ENCODE peak calls at places on chromosome 20, in ten cellular contexts. O is upper lobe of right lung, A is tibial nerve, S is tibial artery, F is psoas muscle, Z is fibroblast of lung, M is Peyer's patch, J is upper lobe of left lung, I is endodermal cell, X is AG04450. K is an unnamed sample. For H3K9me3, the result is how much of the 10 kb centered on the place peaks cover.

GRCh38 chr20:23189854-23190253 is 103.7 kb upstream of the CD93 start:
- DNase-seq in X (no peak), Z (no peak), J (no peak), A (no peak), O (no peak), S (no peak), I (no peak), M (no peak), F (no peak), K (no peak)

GRCh38 chr20:52481443-52481842 is 289.9 kb upstream of the ZFP64 start:
- DNase-seq in X (no peak), A (no peak), F (no peak), J (no peak), I (no peak), S (no peak), O (no peak), Z (no peak), M (no peak), K (no peak)

GRCh38 chr20:63457737-63458136 is 14.7 kb downstream of the KCNQ2 start:
- DNase-seq in X (no peak), M (no peak), O (no peak), I (no peak), A (no peak), S (no peak), F (no peak), J (no peak), Z (peak), K (no peak)

GRCh38 chr20:40494238-40494637 is 194.8 kb downstream of the MAFB start:
- DNase-seq in F (peak), O (no peak), Z (no peak), A (no peak), J (peak), S (peak), X (no peak), I (no peak), M (peak), K (no peak)

GRCh38 chr20:25672659-25673058 is 24.0 kb downstream of the ZNF337 start:
- DNase-seq in J (no peak), X (no peak), O (no peak), I (no peak), A (no peak), M (no peak), Z (no peak), F (no peak), S (no peak), K (no peak)

GRCh38 chr20:45918182-45918737 is 6.3 kb upstream of the PLTP start:
- DNase-seq in X (no peak), A (no peak), J (no peak), S (no peak), M (no peak), I (no peak), O (no peak), F (no peak), Z (peak), K (no peak)

GRCh38 chr20:64106435-64106961 is 867 bp downstream of the NPBWR2 start:
- DNase-seq in J (peak), M (peak), A (no peak), O (peak), X (no peak), S (no peak), Z (no peak), F (peak), I (peak), K (no peak)

GRCh38 chr20:46588532-46589509 is 38.4 kb upstream of the OCSTAMP start:
- DNase-seq in I (no peak), M (no peak), O (no peak), X (no peak), J (no peak), F (no peak), Z (no peak), A (no peak), S (no peak), K (no peak)

GRCh38 chr20:14009206-14009605 is 13.9 kb downstream of the MACROD2 start:
- DNase-seq in M (no peak), F (no peak), O (no peak), A (no peak), Z (no peak), S (no peak), I (no peak), J (no peak), X (no peak), K (no peak)

GRCh38 chr20:2754426-2754825 is 46.0 kb downstream of the CPXM1 start:
- DNase-seq in I (no peak), O (no peak), F (no peak), S (no peak), X (no peak), Z (no peak), M (no peak), A (no peak), J (no peak), K (no peak)

GRCh38 chr20:32436142-32436861 is 78.2 kb downstream of the ASXL1 start:
- DNase-seq in I (peak), M (no peak), J (no peak), F (no peak), S (no peak), A (no peak), X (no peak), O (no peak), Z (no peak), K (no peak)

GRCh38 chr20:57211949-57212889 is 54.2 kb downstream of the BMP7 start:
- DNase-seq in S (peak), J (no peak), Z (peak), A (peak), I (peak), O (no peak), M (peak), X (peak), F (peak), K (no peak)

GRCh38 chr20:38115205-38115604 is 49.9 kb downstream of the TGM2 start:
- DNase-seq in J (no peak), Z (no peak), M (peak), X (no peak), I (peak), A (no peak), S (no peak), F (no peak), O (no peak), K (no peak)
- TF ChIP-seq CTCF in J (no peak), Z (no peak), M (peak), X (peak), I (peak), A (no peak), S (no peak), F (no peak), O (no peak), K (no peak)

GRCh38 chr20:58536289-58536688 is 21.1 kb upstream of the APCDD1L start:
- DNase-seq in M (no peak), S (no peak), O (no peak), F (no peak), A (no peak), J (no peak), X (no peak), Z (no peak), I (peak), K (no peak)

GRCh38 chr20:58531063-58531462 is 15.9 kb upstream of the APCDD1L start:
- DNase-seq in I (no peak), X (no peak), Z (no peak), J (no peak), F (no peak), M (no peak), S (no peak), O (no peak), A (no peak), K (no peak)

GRCh38 chr20:58528412-58528811 is 13.2 kb upstream of the APCDD1L start:
- DNase-seq in O (no peak), I (no peak), A (no peak), Z (no peak), S (no peak), J (no peak), X (no peak), M (no peak), F (no peak), K (no peak)

GRCh38 chr20:58526411-58526810 is 11.2 kb upstream of the APCDD1L start:
- DNase-seq in S (no peak), J (no peak), Z (no peak), M (no peak), A (no peak), O (no peak), X (no peak), F (no peak), I (no peak), K (no peak)

DNA sequence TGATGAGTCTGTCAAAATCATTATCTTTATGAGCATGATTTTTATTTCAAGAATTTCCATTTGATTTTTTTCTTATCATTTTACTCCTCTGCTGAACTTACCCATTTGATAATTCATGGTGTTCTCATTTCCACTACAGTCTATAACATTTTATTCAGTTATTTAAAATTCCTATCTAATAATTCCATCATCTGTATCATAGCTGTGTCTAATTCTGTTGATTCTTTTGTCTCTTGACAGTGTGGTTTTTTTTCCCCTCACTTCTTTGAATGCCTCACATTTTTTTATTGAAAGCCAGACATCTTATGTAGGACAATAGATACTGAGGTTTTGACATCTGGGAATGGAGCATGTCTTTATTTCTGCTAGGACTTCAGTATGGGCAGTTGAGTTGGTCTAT is 16.5 kb upstream of the APCDD1L start:
- DNase-seq in A (no peak), J (no peak), O (no peak), S (no peak), X (no peak), F (no peak), I (no peak), M (no peak), Z (no peak), K (no peak)
- H3K9me3 ChIP-seq in A (under half), J (under half), O (under half), S (under half), X (under half), F (under half), I (half or more), M (under half), Z (under half), K (under half)

GRCh38 chr20:62209850-62210495 is 10.1 kb downstream of the HRH3 start:
- DNase-seq in A (no peak), J (no peak), M (no peak), I (no peak), X (no peak), O (no peak), F (no peak), S (no peak), Z (no peak), K (no peak)

GRCh38 chr20:62208061-62208804 is 11.8 kb downstream of the HRH3 start:
- DNase-seq in O (no peak), S (no peak), X (no peak), Z (no peak), J (no peak), M (no peak), A (no peak), F (no peak), I (no peak), K (no peak)

GRCh38 chr20:62211216-62211615 is 8.9 kb downstream of the HRH3 start:
- DNase-seq in J (no peak), O (no peak), A (no peak), F (no peak), X (no peak), Z (no peak), M (no peak), S (no peak), I (no peak), K (no peak)

GRCh38 chr20:62210496-62210855 is 9.6 kb downstream of the HRH3 start:
- DNase-seq in A (no peak), X (no peak), M (no peak), J (no peak), Z (no peak), O (no peak), F (no peak), I (no peak), S (no peak), K (no peak)

GRCh38 chr20:62208805-62209755 is 11.0 kb downstream of the HRH3 start:
- DNase-seq in M (no peak), F (peak), O (no peak), Z (no peak), J (no peak), S (no peak), A (no peak), I (peak), X (no peak), K (no peak)
- TF ChIP-seq CTCF in M (no peak), F (peak), O (no peak), Z (no peak), J (no peak), S (no peak), A (no peak), I (peak), X (no peak), K (no peak)

GRCh38 chr20:56175884-56176283 is 72.6 kb upstream of the MC3R start:
- DNase-seq in Z (no peak), I (no peak), A (no peak), M (no peak), X (no peak), F (no peak), J (no peak), S (no peak), O (no peak), K (no peak)
- H3K9me3 ChIP-seq in Z (under half), I (half or more), A (under half), M (under half), X (under half), F (under half), J (under half), S (under half), O (under half), K (under half)

GRCh38 chr20:12966468-12967085 is 42.2 kb upstream of the SPTLC3 start:
- DNase-seq in X (peak), Z (peak), M (no peak), S (no peak), J (no peak), O (no peak), I (no peak), F (no peak), A (no peak), K (no peak)

GRCh38 chr20:12968472-12968871 is 40.3 kb upstream of the SPTLC3 start:
- DNase-seq in Z (no peak), I (no peak), M (no peak), F (no peak), J (no peak), A (no peak), O (no peak), X (no peak), S (no peak), K (no peak)

GRCh38 chr20:12969071-12969669 is 39.6 kb upstream of the SPTLC3 start:
- DNase-seq in A (no peak), I (no peak), F (no peak), M (no peak), J (no peak), X (no peak), O (no peak), S (no peak), Z (no peak), K (no peak)

GRCh38 chr20:12967932-12968331 is 40.8 kb upstream of the SPTLC3 start:
- DNase-seq in S (no peak), J (no peak), X (no peak), Z (no peak), A (no peak), F (no peak), I (no peak), O (no peak), M (no peak), K (no peak)

GRCh38 chr20:12970372-12970821 is 38.4 kb upstream of the SPTLC3 start:
- DNase-seq in A (no peak), S (no peak), X (peak), F (no peak), M (no peak), I (peak), Z (peak), J (no peak), O (no peak), K (no peak)
- TF ChIP-seq CTCF in A (peak), S (peak), X (peak), F (peak), M (peak), I (peak), Z (peak), J (peak), O (peak), K (no peak)

GRCh38 chr20:1160496-1160895 is 24.3 kb downstream of the TMEM74B start:
- DNase-seq in J (no peak), M (no peak), O (no peak), Z (no peak), X (no peak), F (no peak), I (no peak), S (no peak), A (no peak), K (no peak)
- H3K9me3 ChIP-seq in J (under half), M (under half), O (under half), Z (under half), X (under half), F (under half), I (under half), S (under half), A (under half), K (under half)

GRCh38 chr20:47782920-47783552 is 2.2 kb downstream of the SULF2 start:
- DNase-seq in J (no peak), I (no peak), S (no peak), M (no peak), X (no peak), Z (no peak), F (no peak), O (no peak), A (no peak), K (no peak)
- TF ChIP-seq CTCF in J (no peak), I (peak), S (no peak), M (peak), X (no peak), Z (no peak), F (no peak), O (no peak), A (no peak), K (no peak)

GRCh38 chr20:44561876-44562275 is 20.5 kb upstream of the PKIG start:
- DNase-seq in M (no peak), A (no peak), Z (no peak), S (no peak), F (no peak), X (no peak), I (no peak), O (no peak), J (no peak), K (no peak)
- H3K9me3 ChIP-seq in M (under half), A (under half), Z (under half), S (under half), F (under half), X (under half), I (under half), O (under half), J (under half), K (under half)

GRCh38 chr20:36628076-36628475 is 17.9 kb downstream of the SLA2 start:
- DNase-seq in O (no peak), M (no peak), J (no peak), F (no peak), S (no peak), A (no peak), X (no peak), I (no peak), Z (peak), K (peak)

GRCh38 chr20:36620917-36621316 is 15.3 kb downstream of the RAB5IF start:
- DNase-seq in F (no peak), A (no peak), O (no peak), X (no peak), I (no peak), J (no peak), Z (no peak), M (no peak), S (no peak), K (no peak)

GRCh38 chr20:36623444-36623843 is 17.9 kb downstream of the RAB5IF start:
- DNase-seq in X (no peak), J (no peak), Z (no peak), M (no peak), F (no peak), A (no peak), S (no peak), I (no peak), O (no peak), K (no peak)

GRCh38 chr20:36624925-36625324 is 19.3 kb downstream of the RAB5IF start:
- DNase-seq in Z (no peak), I (no peak), A (no peak), S (no peak), M (no peak), X (no peak), J (no peak), F (no peak), O (no peak), K (no peak)

DNA sequence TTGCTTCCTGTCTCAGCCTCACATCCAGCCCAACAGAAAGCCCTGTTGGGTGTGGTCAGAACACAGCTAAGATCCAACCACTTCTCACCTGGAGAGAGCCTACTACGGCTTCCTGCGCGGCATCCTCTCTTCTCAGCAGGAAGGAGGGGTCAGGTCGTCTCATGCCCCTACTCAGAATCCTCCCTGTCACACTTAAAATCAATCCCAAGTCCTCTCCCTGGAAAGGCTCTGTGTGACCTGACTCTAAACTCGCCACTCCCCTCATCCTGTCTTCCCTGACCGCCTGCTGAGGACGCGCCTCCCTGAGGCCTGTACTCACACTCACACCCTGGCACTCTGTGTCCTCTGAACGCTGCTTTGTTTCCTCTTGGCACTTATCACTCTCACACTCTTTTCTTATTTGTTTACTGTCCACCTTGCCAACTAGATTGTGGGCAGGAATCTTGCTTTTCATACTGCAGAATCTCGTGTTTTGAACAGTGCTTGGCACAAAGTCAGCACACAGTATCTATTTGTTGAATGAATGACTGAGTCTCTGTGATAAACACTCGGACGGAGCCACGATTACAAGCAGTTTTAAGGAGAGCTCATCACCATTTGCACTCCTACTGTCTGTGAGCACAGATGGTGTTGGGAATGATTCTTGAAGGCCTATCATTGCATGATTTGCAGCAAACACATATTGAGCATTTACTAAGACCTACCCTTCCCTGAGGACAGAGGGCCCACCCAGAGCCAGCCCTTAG is 18.7 kb downstream of the RAB5IF start:
- DNase-seq in M (peak), F (no peak), O (no peak), X (no peak), A (no peak), S (no peak), Z (no peak), I (peak), J (peak), K (no peak)
- TF ChIP-seq CTCF in M (peak), F (no peak), O (peak), X (no peak), A (no peak), S (no peak), Z (no peak), I (peak), J (no peak), K (no peak)